ENCODE peak calls at places on chromosomes 6 and 20, in seven cellular contexts. One of them, this sample, is unnamed.
A peak's percentile ranks its signal among the peaks of the same experiment; 100 is the strongest.

GRCh38 chr6:164325168-164325567 is 910.6 kb downstream of the QKI start:
- DNase-seq in NCI-H446 treated with DMSO at 0.1 percent for 48 hours: no peak
- DNase-seq in DMS153: no peak
- DNase-seq in fibroblast of the conjunctiva: no peak
- DNase-seq in RWPE1: no peak
- DNase-seq in GM06990: no peak
- DNase-seq in nephron progenitor cell: no peak
- DNase-seq in this sample: no peak

GRCh38 chr6:164322533-164322932 is 908.0 kb downstream of the QKI start:
- DNase-seq in NCI-H446 treated with DMSO at 0.1 percent for 48 hours: no peak
- DNase-seq in DMS153: no peak
- DNase-seq in fibroblast of the conjunctiva: peak; percentile 76
- DNase-seq in RWPE1: peak; percentile 57
- DNase-seq in GM06990: no peak
- DNase-seq in nephron progenitor cell: no peak
- DNase-seq in this sample: no peak

GRCh38 chr6:16136086-16136485 is 7.2 kb downstream of the MYLIP start:
- DNase-seq in NCI-H446 treated with DMSO at 0.1 percent for 48 hours: no peak
- DNase-seq in DMS153: no peak
- DNase-seq in fibroblast of the conjunctiva: no peak
- DNase-seq in RWPE1: no peak
- DNase-seq in GM06990: no peak
- DNase-seq in nephron progenitor cell: no peak
- DNase-seq in this sample: no peak

GRCh38 chr20:9600562-9600961 is 86.2 kb downstream of the LAMP5 start:
- DNase-seq in NCI-H446 treated with DMSO at 0.1 percent for 48 hours: no peak
- DNase-seq in DMS153: no peak
- DNase-seq in fibroblast of the conjunctiva: no peak
- DNase-seq in RWPE1: no peak
- DNase-seq in GM06990: no peak
- DNase-seq in nephron progenitor cell: no peak
- DNase-seq in this sample: peak; percentile 40

GRCh38 chr6:15247750-15248450 is 2.0 kb downstream of the JARID2 start:
- DNase-seq in NCI-H446 treated with DMSO at 0.1 percent for 48 hours: no peak
- DNase-seq in DMS153: no peak
- DNase-seq in fibroblast of the conjunctiva: no peak
- DNase-seq in RWPE1: peak; percentile 63
- DNase-seq in GM06990: peak; percentile 67
- DNase-seq in nephron progenitor cell: peak; percentile 72
- DNase-seq in this sample: peak; percentile 55

GRCh38 chr6:11058406-11058805 is 14.3 kb upstream of the ELOVL2 start:
- DNase-seq in NCI-H446 treated with DMSO at 0.1 percent for 48 hours: no peak
- DNase-seq in DMS153: no peak
- DNase-seq in fibroblast of the conjunctiva: no peak
- DNase-seq in RWPE1: no peak
- DNase-seq in GM06990: no peak
- DNase-seq in nephron progenitor cell: no peak
- DNase-seq in this sample: no peak

GRCh38 chr20:11144114-11144513 is 470.3 kb upstream of the JAG1 start:
- DNase-seq in NCI-H446 treated with DMSO at 0.1 percent for 48 hours: no peak
- DNase-seq in DMS153: no peak
- DNase-seq in fibroblast of the conjunctiva: no peak
- DNase-seq in RWPE1: peak; percentile 68
- DNase-seq in GM06990: no peak
- DNase-seq in nephron progenitor cell: no peak
- DNase-seq in this sample: no peak

GRCh38 chr6:149961728-149962425 is 1.9 kb upstream of the ULBP1 start:
- DNase-seq in NCI-H446 treated with DMSO at 0.1 percent for 48 hours: no peak
- DNase-seq in DMS153: no peak
- DNase-seq in fibroblast of the conjunctiva: no peak
- DNase-seq in RWPE1: no peak
- DNase-seq in GM06990: no peak
- DNase-seq in nephron progenitor cell: no peak
- DNase-seq in this sample: no peak

GRCh38 chr6:4280721-4281120 is 145.3 kb upstream of the ECI2 start:
- DNase-seq in NCI-H446 treated with DMSO at 0.1 percent for 48 hours: no peak
- DNase-seq in DMS153: no peak
- DNase-seq in fibroblast of the conjunctiva: peak; percentile 20
- DNase-seq in RWPE1: peak; percentile 88
- DNase-seq in GM06990: no peak
- DNase-seq in nephron progenitor cell: no peak
- DNase-seq in this sample: no peak

GRCh38 chr20:63873477-63873971 is 8.5 kb downstream of the TPD52L2 start:
- DNase-seq in NCI-H446 treated with DMSO at 0.1 percent for 48 hours: no peak
- DNase-seq in DMS153: no peak
- DNase-seq in fibroblast of the conjunctiva: no peak
- DNase-seq in RWPE1: peak; percentile 87
- DNase-seq in GM06990: no peak
- DNase-seq in nephron progenitor cell: no peak
- DNase-seq in this sample: no peak

GRCh38 chr20:40807094-40807623 is 118.1 kb upstream of the MAFB start:
- DNase-seq in NCI-H446 treated with DMSO at 0.1 percent for 48 hours: peak; percentile 13
- DNase-seq in DMS153: no peak
- DNase-seq in fibroblast of the conjunctiva: no peak
- DNase-seq in RWPE1: no peak
- DNase-seq in GM06990: no peak
- DNase-seq in nephron progenitor cell: peak; percentile 30
- DNase-seq in this sample: no peak

This sample was measured in HuH-7.